ENCODE peak calls at places on chromosome 13, in four cellular contexts. One of them, this sample, is unnamed.

GRCh38 chr13:113616991-113617749 is 32.6 kb downstream of the TFDP1 start:
- DNase-seq in HFF-Myc: no peak
- DNase-seq in ascending aorta: no peak
- DNase-seq in colonic mucosa: no peak
- DNase-seq in this sample: no peak

GRCh38 chr13:26964278-26965057 is 203.9 kb upstream of the GPR12 start:
- DNase-seq in HFF-Myc: no peak
- DNase-seq in ascending aorta: no peak
- DNase-seq in colonic mucosa: no peak
- DNase-seq in this sample: no peak

GRCh38 chr13:25186187-25186586 is 14.1 kb upstream of the AMER2 start:
- DNase-seq in HFF-Myc: no peak
- DNase-seq in ascending aorta: peak
- DNase-seq in colonic mucosa: no peak
- DNase-seq in this sample: no peak

GRCh38 chr13:99281811-99282263 is 23.7 kb upstream of the GPR18 start:
- DNase-seq in HFF-Myc: no peak
- DNase-seq in ascending aorta: peak
- DNase-seq in colonic mucosa: peak
- DNase-seq in this sample: no peak

GRCh38 chr13:61142506-61142905 is 273.1 kb downstream of the PCDH20 start:
- DNase-seq in HFF-Myc: no peak
- DNase-seq in ascending aorta: no peak
- DNase-seq in colonic mucosa: no peak
- DNase-seq in this sample: no peak

GRCh38 chr13:112721198-112722104 is 31.6 kb downstream of the ATP11A start:
- DNase-seq in HFF-Myc: no peak
- DNase-seq in ascending aorta: no peak
- DNase-seq in colonic mucosa: no peak
- DNase-seq in this sample: no peak

GRCh38 chr13:101925731-101926130 is 473.3 kb downstream of the ITGBL1 start:
- DNase-seq in HFF-Myc: no peak
- DNase-seq in ascending aorta: no peak
- DNase-seq in colonic mucosa: no peak
- DNase-seq in this sample: no peak

GRCh38 chr13:111051656-111052232 is 63.4 kb upstream of the ARHGEF7 start:
- DNase-seq in HFF-Myc: no peak
- DNase-seq in ascending aorta: peak
- DNase-seq in colonic mucosa: no peak
- DNase-seq in this sample: no peak

GRCh38 chr13:111944171-111944583 is 122.8 kb upstream of the SOX1 start:
- DNase-seq in HFF-Myc: no peak
- DNase-seq in ascending aorta: no peak
- DNase-seq in colonic mucosa: no peak
- DNase-seq in this sample: no peak

GRCh38 chr13:43305416-43305815 is 282.0 kb downstream of the DNAJC15 start:
- DNase-seq in HFF-Myc: no peak
- DNase-seq in ascending aorta: no peak
- DNase-seq in colonic mucosa: no peak
- DNase-seq in this sample: no peak

GRCh38 chr13:28611021-28611420 is 47.9 kb upstream of the POMP start:
- DNase-seq in HFF-Myc: peak
- DNase-seq in ascending aorta: no peak
- DNase-seq in colonic mucosa: no peak
- DNase-seq in this sample: no peak
- H3K4me3 ChIP-seq in HFF-Myc: no peak
- H3K4me3 ChIP-seq in ascending aorta: no peak
- H3K4me3 ChIP-seq in colonic mucosa: no peak
- H3K4me3 ChIP-seq in this sample: no peak

GRCh38 chr13:29743229-29743786 is 107.1 kb downstream of the UBL3 start:
- DNase-seq in HFF-Myc: peak
- DNase-seq in ascending aorta: no peak
- DNase-seq in colonic mucosa: no peak
- DNase-seq in this sample: no peak
- H3K4me3 ChIP-seq in HFF-Myc: peak
- H3K4me3 ChIP-seq in ascending aorta: no peak
- H3K4me3 ChIP-seq in colonic mucosa: no peak
- H3K4me3 ChIP-seq in this sample: no peak

GRCh38 chr13:21074601-21075302 is 13.4 kb upstream of the LATS2 start:
- DNase-seq in HFF-Myc: no peak
- DNase-seq in ascending aorta: no peak
- DNase-seq in colonic mucosa: no peak
- DNase-seq in this sample: no peak
- H3K4me3 ChIP-seq in HFF-Myc: no peak
- H3K4me3 ChIP-seq in ascending aorta: peak
- H3K4me3 ChIP-seq in colonic mucosa: peak
- H3K4me3 ChIP-seq in this sample: no peak

GRCh38 chr13:24032674-24033073 is 127.8 kb upstream of the SPATA13 start:
- DNase-seq in HFF-Myc: no peak
- DNase-seq in ascending aorta: peak
- DNase-seq in colonic mucosa: no peak
- DNase-seq in this sample: no peak
- H3K4me3 ChIP-seq in HFF-Myc: no peak
- H3K4me3 ChIP-seq in ascending aorta: no peak
- H3K4me3 ChIP-seq in colonic mucosa: no peak
- H3K4me3 ChIP-seq in this sample: no peak

GRCh38 chr13:62212246-62212645 is 796.6 kb upstream of the PCDH20 start:
- DNase-seq in HFF-Myc: no peak
- DNase-seq in ascending aorta: no peak
- DNase-seq in colonic mucosa: no peak
- DNase-seq in this sample: no peak

GRCh38 chr13:62207388-62207787 is 791.7 kb upstream of the PCDH20 start:
- DNase-seq in HFF-Myc: no peak
- DNase-seq in ascending aorta: no peak
- DNase-seq in colonic mucosa: no peak
- DNase-seq in this sample: no peak

GRCh38 chr13:62210951-62211350 is 795.3 kb upstream of the PCDH20 start:
- DNase-seq in HFF-Myc: no peak
- DNase-seq in ascending aorta: no peak
- DNase-seq in colonic mucosa: no peak
- DNase-seq in this sample: no peak

GRCh38 chr13:62205273-62205672 is 789.6 kb upstream of the PCDH20 start:
- DNase-seq in HFF-Myc: no peak
- DNase-seq in ascending aorta: no peak
- DNase-seq in colonic mucosa: no peak
- DNase-seq in this sample: no peak

DNA sequence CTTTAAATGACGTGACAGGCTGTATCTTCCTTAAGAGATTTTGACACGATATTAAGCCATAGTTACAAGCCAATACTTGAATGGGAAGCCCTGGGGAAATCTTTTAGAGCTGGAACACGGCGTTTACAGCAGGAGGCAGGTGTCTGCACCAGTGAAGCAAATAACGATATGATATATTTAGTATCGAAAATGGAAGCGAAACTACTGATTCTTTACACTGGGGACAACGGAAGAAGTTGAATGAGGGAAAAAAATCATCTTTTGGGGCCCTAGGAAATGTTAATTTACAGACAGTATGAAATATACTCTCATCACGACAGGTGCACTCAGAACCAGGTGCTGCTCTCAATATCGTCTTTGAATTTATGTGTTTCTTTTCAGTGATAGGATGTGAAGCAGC is 793.9 kb upstream of the PCDH20 start:
- DNase-seq in HFF-Myc: no peak
- DNase-seq in ascending aorta: no peak
- DNase-seq in colonic mucosa: no peak
- DNase-seq in this sample: no peak
- H3K4me3 ChIP-seq in HFF-Myc: no peak
- H3K4me3 ChIP-seq in ascending aorta: no peak
- H3K4me3 ChIP-seq in colonic mucosa: no peak
- H3K4me3 ChIP-seq in this sample: no peak

GRCh38 chr13:20192470-20193141 is at the start of gene GJB2:
- DNase-seq in HFF-Myc: no peak
- DNase-seq in ascending aorta: no peak
- DNase-seq in colonic mucosa: peak
- DNase-seq in this sample: peak

GRCh38 chr13:20190481-20191310 is 2.0 kb downstream of the GJB2 start:
- DNase-seq in HFF-Myc: peak
- DNase-seq in ascending aorta: no peak
- DNase-seq in colonic mucosa: no peak
- DNase-seq in this sample: no peak

GRCh38 chr13:20191902-20192469 is 752 bp downstream of the GJB2 start:
- DNase-seq in HFF-Myc: no peak
- DNase-seq in ascending aorta: no peak
- DNase-seq in colonic mucosa: peak
- DNase-seq in this sample: no peak

GRCh38 chr13:20193142-20193923 is 595 bp upstream of the GJB2 start:
- DNase-seq in HFF-Myc: no peak
- DNase-seq in ascending aorta: no peak
- DNase-seq in colonic mucosa: no peak
- DNase-seq in this sample: no peak

DNA sequence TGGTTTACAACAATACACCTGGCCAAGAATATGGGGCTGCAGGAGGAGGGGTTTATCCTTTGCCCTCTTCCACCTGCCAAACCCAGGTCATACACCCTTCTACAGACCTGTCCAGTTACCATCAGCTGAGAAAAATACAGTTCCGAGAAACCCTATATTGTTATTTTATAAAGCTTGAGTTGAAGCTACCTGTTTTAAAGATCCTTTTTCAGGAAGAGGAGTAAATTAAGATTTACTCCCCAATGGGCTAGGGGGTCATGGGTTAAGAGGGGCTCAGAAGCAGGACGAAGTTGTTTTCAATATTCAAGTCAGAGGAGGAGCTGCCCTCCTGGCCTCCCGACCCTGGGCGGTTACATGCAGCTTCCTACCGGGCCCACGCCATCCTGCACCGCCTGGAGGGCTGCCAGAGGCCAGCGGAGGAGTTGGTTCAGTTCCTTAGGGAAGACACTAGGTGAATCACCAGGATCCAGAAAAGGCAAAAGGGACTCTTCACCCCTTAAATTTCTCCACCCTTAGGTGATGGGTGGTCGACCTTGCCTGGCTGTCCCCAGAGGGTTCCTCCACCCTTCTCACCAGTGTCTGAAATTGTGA is 1.3 kb downstream of the GJB2 start:
- DNase-seq in HFF-Myc: no peak
- DNase-seq in ascending aorta: no peak
- DNase-seq in colonic mucosa: peak
- DNase-seq in this sample: no peak
- H3K4me3 ChIP-seq in HFF-Myc: no peak
- H3K4me3 ChIP-seq in ascending aorta: peak
- H3K4me3 ChIP-seq in colonic mucosa: peak
- H3K4me3 ChIP-seq in this sample: peak

GRCh38 chr13:97338571-97338970 is 95.4 kb upstream of the RAP2A start:
- DNase-seq in HFF-Myc: no peak
- DNase-seq in ascending aorta: no peak
- DNase-seq in colonic mucosa: no peak
- DNase-seq in this sample: no peak
- H3K4me3 ChIP-seq in HFF-Myc: no peak
- H3K4me3 ChIP-seq in ascending aorta: no peak
- H3K4me3 ChIP-seq in colonic mucosa: no peak
- H3K4me3 ChIP-seq in this sample: no peak

This sample was measured in Caco-2.